ENCODE peak calls at places on chromosomes 16 and 17, in nine cellular contexts. One of them, this sample, is unnamed.

GRCh38 chr16:318628-319027 is 33.9 kb downstream of the AXIN1 start:
- DNase-seq in suprapubic skin: no peak
- DNase-seq in WTC11: peak; percentile 82
- DNase-seq in type B pancreatic cell: no peak
- DNase-seq in ascending aorta: no peak
- DNase-seq in HL-60: no peak
- DNase-seq in progenitor cell of endocrine pancreas: no peak
- DNase-seq in body of pancreas: no peak
- DNase-seq in RWPE1: no peak
- DNase-seq in this sample: no peak

GRCh38 chr16:26070595-26071170 is 378.9 kb downstream of the HS3ST4 start:
- DNase-seq in type B pancreatic cell: no peak
- DNase-seq in HL-60: no peak
- DNase-seq in RWPE1: no peak
- DNase-seq in progenitor cell of endocrine pancreas: no peak
- DNase-seq in ascending aorta: no peak
- DNase-seq in body of pancreas: no peak
- DNase-seq in WTC11: no peak
- DNase-seq in suprapubic skin: no peak
- DNase-seq in this sample: no peak

GRCh38 chr17:19502517-19502916 is 31.1 kb upstream of the SLC47A1 start:
- DNase-seq in suprapubic skin: no peak
- DNase-seq in progenitor cell of endocrine pancreas: no peak
- DNase-seq in WTC11: no peak
- DNase-seq in HL-60: peak; percentile 38
- DNase-seq in RWPE1: no peak
- DNase-seq in ascending aorta: no peak
- DNase-seq in body of pancreas: no peak
- DNase-seq in type B pancreatic cell: no peak
- DNase-seq in this sample: no peak

GRCh38 chr16:17396762-17397498 is 73.8 kb downstream of the XYLT1 start:
- DNase-seq in progenitor cell of endocrine pancreas: no peak
- DNase-seq in suprapubic skin: no peak
- DNase-seq in ascending aorta: no peak
- DNase-seq in body of pancreas: peak; percentile 70
- DNase-seq in RWPE1: no peak
- DNase-seq in type B pancreatic cell: no peak
- DNase-seq in WTC11: no peak
- DNase-seq in HL-60: no peak
- DNase-seq in this sample: no peak

GRCh38 chr17:45132569-45133463 is 501 bp upstream of the PLCD3 start:
- DNase-seq in suprapubic skin: peak; percentile 91
- DNase-seq in WTC11: peak; percentile 81
- DNase-seq in ascending aorta: no peak
- DNase-seq in progenitor cell of endocrine pancreas: peak; percentile 67
- DNase-seq in body of pancreas: peak; percentile 82
- DNase-seq in HL-60: peak; percentile 75
- DNase-seq in type B pancreatic cell: no peak
- DNase-seq in RWPE1: peak; percentile 86
- DNase-seq in this sample: peak; percentile 74

GRCh38 chr16:66287416-66287815 is 79.1 kb upstream of the CDH5 start:
- DNase-seq in suprapubic skin: no peak
- DNase-seq in WTC11: no peak
- DNase-seq in RWPE1: no peak
- DNase-seq in progenitor cell of endocrine pancreas: no peak
- DNase-seq in ascending aorta: no peak
- DNase-seq in type B pancreatic cell: peak; percentile 48
- DNase-seq in HL-60: no peak
- DNase-seq in body of pancreas: no peak
- DNase-seq in this sample: no peak

GRCh38 chr16:54932737-54933254 is 2.1 kb downstream of the IRX5 start:
- DNase-seq in WTC11: peak; percentile 60
- DNase-seq in HL-60: no peak
- DNase-seq in type B pancreatic cell: no peak
- DNase-seq in RWPE1: no peak
- DNase-seq in body of pancreas: no peak
- DNase-seq in ascending aorta: no peak
- DNase-seq in progenitor cell of endocrine pancreas: no peak
- DNase-seq in suprapubic skin: no peak
- DNase-seq in this sample: no peak

GRCh38 chr16:27455700-27456099 is 53.7 kb downstream of the IL21R start:
- DNase-seq in suprapubic skin: no peak
- DNase-seq in HL-60: no peak
- DNase-seq in ascending aorta: no peak
- DNase-seq in progenitor cell of endocrine pancreas: no peak
- DNase-seq in WTC11: no peak
- DNase-seq in RWPE1: no peak
- DNase-seq in type B pancreatic cell: no peak
- DNase-seq in body of pancreas: no peak
- DNase-seq in this sample: no peak

GRCh38 chr17:2064980-2065785 is 10.3 kb downstream of the HIC1 start:
- DNase-seq in ascending aorta: no peak
- DNase-seq in WTC11: peak; percentile 90
- DNase-seq in progenitor cell of endocrine pancreas: no peak
- DNase-seq in HL-60: peak; percentile 36
- DNase-seq in RWPE1: no peak
- DNase-seq in type B pancreatic cell: no peak
- DNase-seq in body of pancreas: no peak
- DNase-seq in suprapubic skin: peak; percentile 72
- DNase-seq in this sample: no peak

GRCh38 chr16:57386381-57386951 is 14.2 kb downstream of the CX3CL1 start:
- DNase-seq in ascending aorta: no peak
- DNase-seq in body of pancreas: no peak
- DNase-seq in HL-60: no peak
- DNase-seq in WTC11: no peak
- DNase-seq in RWPE1: no peak
- DNase-seq in suprapubic skin: no peak
- DNase-seq in type B pancreatic cell: no peak
- DNase-seq in progenitor cell of endocrine pancreas: no peak
- DNase-seq in this sample: no peak

GRCh38 chr16:10565167-10565566 is 15.2 kb downstream of the EMP2 start:
- DNase-seq in progenitor cell of endocrine pancreas: no peak
- DNase-seq in WTC11: no peak
- DNase-seq in RWPE1: no peak
- DNase-seq in HL-60: no peak
- DNase-seq in body of pancreas: no peak
- DNase-seq in ascending aorta: no peak
- DNase-seq in suprapubic skin: no peak
- DNase-seq in type B pancreatic cell: no peak
- DNase-seq in this sample: no peak

GRCh38 chr16:85289760-85290625 is 177.7 kb upstream of the CIBAR2 start:
- DNase-seq in HL-60: no peak
- DNase-seq in suprapubic skin: no peak
- DNase-seq in body of pancreas: no peak
- DNase-seq in progenitor cell of endocrine pancreas: no peak
- DNase-seq in WTC11: no peak
- DNase-seq in type B pancreatic cell: no peak
- DNase-seq in ascending aorta: no peak
- DNase-seq in RWPE1: no peak
- DNase-seq in this sample: no peak

GRCh38 chr16:30793508-30794069 is 6.6 kb upstream of the ZNF629 start:
- DNase-seq in progenitor cell of endocrine pancreas: no peak
- DNase-seq in HL-60: no peak
- DNase-seq in ascending aorta: no peak
- DNase-seq in type B pancreatic cell: no peak
- DNase-seq in suprapubic skin: no peak
- DNase-seq in body of pancreas: no peak
- DNase-seq in RWPE1: no peak
- DNase-seq in WTC11: no peak
- DNase-seq in this sample: no peak

GRCh38 chr16:30794634-30795033 is 7.6 kb upstream of the ZNF629 start:
- DNase-seq in ascending aorta: no peak
- DNase-seq in HL-60: no peak
- DNase-seq in type B pancreatic cell: no peak
- DNase-seq in suprapubic skin: no peak
- DNase-seq in body of pancreas: no peak
- DNase-seq in progenitor cell of endocrine pancreas: no peak
- DNase-seq in WTC11: no peak
- DNase-seq in RWPE1: no peak
- DNase-seq in this sample: no peak

GRCh38 chr16:30802971-30803370 is 16.0 kb upstream of the ZNF629 start:
- DNase-seq in ascending aorta: no peak
- DNase-seq in type B pancreatic cell: no peak
- DNase-seq in WTC11: no peak
- DNase-seq in body of pancreas: no peak
- DNase-seq in HL-60: no peak
- DNase-seq in progenitor cell of endocrine pancreas: no peak
- DNase-seq in suprapubic skin: no peak
- DNase-seq in RWPE1: no peak
- DNase-seq in this sample: no peak

DNA sequence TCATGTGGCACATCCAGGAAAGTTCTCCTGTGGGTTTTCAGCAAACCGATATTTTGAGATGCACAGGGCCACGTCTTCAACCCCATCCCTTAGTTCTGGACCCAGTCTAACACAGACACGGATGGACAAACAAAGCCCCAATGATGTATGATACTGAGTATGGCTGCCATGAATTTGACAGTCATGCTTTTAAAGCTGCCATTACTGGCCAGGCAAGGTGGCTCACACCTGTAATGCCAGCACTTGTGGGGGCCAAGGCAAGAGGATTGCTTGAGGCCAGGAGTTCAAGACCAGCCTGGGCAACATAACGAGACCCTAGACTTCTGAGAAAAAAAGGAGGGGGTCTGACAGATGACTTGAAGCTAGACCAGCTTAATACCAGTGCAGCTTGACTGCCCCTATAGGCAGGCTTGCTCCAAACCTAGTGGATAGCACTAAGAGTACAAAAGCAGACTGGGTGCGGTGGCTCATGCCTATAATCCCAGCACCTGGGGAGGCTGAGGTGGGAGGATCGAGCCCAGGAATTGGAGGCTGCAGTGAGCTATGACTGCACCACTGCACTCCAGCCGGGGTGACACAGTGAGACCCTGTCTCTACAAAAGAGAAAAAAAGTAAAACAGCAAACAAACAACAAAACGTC is 10.8 kb upstream of the ZNF629 start:
- DNase-seq in RWPE1: no peak
- DNase-seq in WTC11: no peak
- DNase-seq in type B pancreatic cell: no peak
- DNase-seq in ascending aorta: no peak
- DNase-seq in progenitor cell of endocrine pancreas: no peak
- DNase-seq in HL-60: no peak
- DNase-seq in body of pancreas: no peak
- DNase-seq in suprapubic skin: no peak
- DNase-seq in this sample: no peak
- TF ChIP-seq CTCF in RWPE1: no peak
- TF ChIP-seq CTCF in WTC11: no peak
- TF ChIP-seq CTCF in type B pancreatic cell: peak; percentile 21
- TF ChIP-seq CTCF in ascending aorta: no peak
- TF ChIP-seq CTCF in progenitor cell of endocrine pancreas: no peak
- TF ChIP-seq CTCF in HL-60: no peak
- TF ChIP-seq CTCF in body of pancreas: no peak
- TF ChIP-seq CTCF in suprapubic skin: no peak
- TF ChIP-seq CTCF in this sample: no peak

DNA sequence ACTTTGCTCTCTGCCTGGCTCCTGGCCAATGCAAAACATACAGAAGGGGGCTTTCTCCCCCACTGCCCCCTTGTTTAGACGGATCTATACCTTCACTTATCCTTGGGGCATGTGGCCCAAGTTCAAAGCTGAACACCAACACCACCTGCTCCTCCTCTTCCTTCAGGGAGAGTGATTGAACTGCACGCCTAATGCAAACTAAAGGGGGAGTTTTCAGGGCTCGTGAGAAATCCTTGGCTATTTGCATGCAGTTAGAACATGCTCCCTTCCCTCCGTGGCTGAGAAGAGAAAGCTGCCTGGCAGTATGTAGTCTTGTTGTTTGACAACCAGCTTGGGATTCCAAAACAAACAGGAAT is 426.0 kb downstream of the SLC39A11 start:
- DNase-seq in type B pancreatic cell: no peak
- DNase-seq in suprapubic skin: no peak
- DNase-seq in RWPE1: no peak
- DNase-seq in body of pancreas: no peak
- DNase-seq in HL-60: no peak
- DNase-seq in ascending aorta: no peak
- DNase-seq in progenitor cell of endocrine pancreas: no peak
- DNase-seq in WTC11: no peak
- DNase-seq in this sample: no peak
- TF ChIP-seq CTCF in type B pancreatic cell: no peak
- TF ChIP-seq CTCF in suprapubic skin: no peak
- TF ChIP-seq CTCF in RWPE1: no peak
- TF ChIP-seq CTCF in body of pancreas: no peak
- TF ChIP-seq CTCF in HL-60: no peak
- TF ChIP-seq CTCF in ascending aorta: no peak
- TF ChIP-seq CTCF in progenitor cell of endocrine pancreas: no peak
- TF ChIP-seq CTCF in WTC11: no peak
- TF ChIP-seq CTCF in this sample: no peak

GRCh38 chr16:74700206-74701040 is at the start of gene MLKL:
- DNase-seq in progenitor cell of endocrine pancreas: no peak
- DNase-seq in type B pancreatic cell: no peak
- DNase-seq in RWPE1: peak; percentile 59
- DNase-seq in WTC11: peak; percentile 57
- DNase-seq in suprapubic skin: peak; percentile 76
- DNase-seq in body of pancreas: peak; percentile 68
- DNase-seq in HL-60: peak; percentile 88
- DNase-seq in ascending aorta: no peak
- DNase-seq in this sample: peak; percentile 60
- TF ChIP-seq CTCF in progenitor cell of endocrine pancreas: no peak
- TF ChIP-seq CTCF in type B pancreatic cell: no peak
- TF ChIP-seq CTCF in RWPE1: no peak
- TF ChIP-seq CTCF in WTC11: no peak
- TF ChIP-seq CTCF in suprapubic skin: no peak
- TF ChIP-seq CTCF in body of pancreas: peak; percentile 22
- TF ChIP-seq CTCF in HL-60: no peak
- TF ChIP-seq CTCF in ascending aorta: peak; percentile 20
- TF ChIP-seq CTCF in this sample: no peak

GRCh38 chr17:73251871-73252270 is 9.8 kb downstream of the CPSF4L start:
- DNase-seq in body of pancreas: no peak
- DNase-seq in RWPE1: no peak
- DNase-seq in type B pancreatic cell: no peak
- DNase-seq in progenitor cell of endocrine pancreas: no peak
- DNase-seq in ascending aorta: no peak
- DNase-seq in HL-60: no peak
- DNase-seq in WTC11: no peak
- DNase-seq in suprapubic skin: no peak
- DNase-seq in this sample: no peak

GRCh38 chr17:73249700-73250099 is 12.0 kb downstream of the CPSF4L start:
- DNase-seq in type B pancreatic cell: no peak
- DNase-seq in body of pancreas: no peak
- DNase-seq in ascending aorta: no peak
- DNase-seq in suprapubic skin: no peak
- DNase-seq in HL-60: no peak
- DNase-seq in WTC11: no peak
- DNase-seq in progenitor cell of endocrine pancreas: no peak
- DNase-seq in RWPE1: no peak
- DNase-seq in this sample: no peak

GRCh38 chr17:73248532-73248931 is 13.1 kb downstream of the CPSF4L start:
- DNase-seq in WTC11: no peak
- DNase-seq in RWPE1: no peak
- DNase-seq in progenitor cell of endocrine pancreas: no peak
- DNase-seq in suprapubic skin: no peak
- DNase-seq in HL-60: no peak
- DNase-seq in body of pancreas: no peak
- DNase-seq in ascending aorta: no peak
- DNase-seq in type B pancreatic cell: no peak
- DNase-seq in this sample: no peak

GRCh38 chr17:73250851-73251640 is 10.6 kb downstream of the CPSF4L start:
- DNase-seq in type B pancreatic cell: no peak
- DNase-seq in WTC11: no peak
- DNase-seq in body of pancreas: no peak
- DNase-seq in RWPE1: no peak
- DNase-seq in progenitor cell of endocrine pancreas: no peak
- DNase-seq in HL-60: no peak
- DNase-seq in suprapubic skin: no peak
- DNase-seq in ascending aorta: no peak
- DNase-seq in this sample: no peak

GRCh38 chr17:73247728-73248127 is 14.0 kb downstream of the CPSF4L start:
- DNase-seq in RWPE1: no peak
- DNase-seq in suprapubic skin: no peak
- DNase-seq in WTC11: no peak
- DNase-seq in progenitor cell of endocrine pancreas: no peak
- DNase-seq in body of pancreas: no peak
- DNase-seq in HL-60: no peak
- DNase-seq in ascending aorta: no peak
- DNase-seq in type B pancreatic cell: no peak
- DNase-seq in this sample: no peak
- TF ChIP-seq CTCF in RWPE1: no peak
- TF ChIP-seq CTCF in suprapubic skin: no peak
- TF ChIP-seq CTCF in WTC11: no peak
- TF ChIP-seq CTCF in progenitor cell of endocrine pancreas: no peak
- TF ChIP-seq CTCF in body of pancreas: no peak
- TF ChIP-seq CTCF in HL-60: no peak
- TF ChIP-seq CTCF in ascending aorta: no peak
- TF ChIP-seq CTCF in type B pancreatic cell: no peak
- TF ChIP-seq CTCF in this sample: no peak